ENCODE peak calls at places on chromosomes 13 and 19, in six cellular contexts. O is foreskin fibroblast, N is RWPE1, A is breast epithelium, U is ascending aorta, S is BJ. F is an unnamed sample.

GRCh38 chr19:6728346-6728745 is 7.9 kb upstream of the C3 start:
- DNase-seq in O (no peak), N (no peak), A (no peak), U (no peak), S (no peak), F (no peak)

GRCh38 chr19:38122402-38123093 is 101.5 kb downstream of the DPF1 start:
- DNase-seq in O (no peak), N (no peak), A (no peak), U (no peak), S (no peak), F (no peak)

GRCh38 chr13:90070362-90070761 is 1277.1 kb upstream of the MIR17HG start:
- DNase-seq in O (peak; percentile 0), N (no peak), A (no peak), U (no peak), S (no peak), F (no peak)

GRCh38 chr19:55259540-55260210 is 858 bp upstream of the PPP6R1 start:
- DNase-seq in O (no peak), N (no peak), A (no peak), U (no peak), S (no peak), F (no peak)

GRCh38 chr13:25080773-25081172 is 15.2 kb upstream of the PABPC3 start:
- DNase-seq in O (no peak), N (no peak), A (no peak), U (no peak), S (no peak), F (no peak)

GRCh38 chr13:33258437-33259193 is 26.9 kb downstream of the STARD13 start:
- DNase-seq in O (peak; percentile 77), N (no peak), A (no peak), U (no peak), S (no peak), F (no peak)

GRCh38 chr19:10286803-10287737 is at the start of gene ICAM4:
- DNase-seq in O (peak; percentile 37), N (no peak), A (no peak), U (no peak), S (no peak), F (no peak)

GRCh38 chr19:7152568-7152967 is 83.1 kb downstream of the ZNF557 start:
- DNase-seq in O (peak; percentile 35), N (no peak), A (no peak), U (no peak), S (no peak), F (no peak)

GRCh38 chr19:33471111-33471996 is 50.2 kb downstream of the PEPD start:
- DNase-seq in O (no peak), N (no peak), A (no peak), U (peak; percentile 21), S (no peak), F (no peak)

GRCh38 chr19:3547301-3547731 is 8.3 kb downstream of the TEKTIP1 start:
- DNase-seq in O (peak; percentile 55), N (no peak), A (no peak), U (no peak), S (no peak), F (no peak)

GRCh38 chr13:54144809-54145208 is 1116.2 kb downstream of the OLFM4 start:
- DNase-seq in O (no peak), N (no peak), A (no peak), U (no peak), S (no peak), F (no peak)

GRCh38 chr19:14405758-14406644 is 13.1 kb downstream of the DDX39A start:
- DNase-seq in O (peak; percentile 93), N (peak; percentile 95), A (peak; percentile 75), U (peak; percentile 89), S (no peak), F (peak; percentile 85)

GRCh38 chr13:106246817-106247216 is 288.6 kb downstream of the EFNB2 start:
- DNase-seq in O (no peak), N (no peak), A (no peak), U (no peak), S (no peak), F (no peak)

GRCh38 chr19:18364826-18365528 is 21.0 kb upstream of the GDF15 start:
- DNase-seq in O (peak; percentile 99), N (peak; percentile 90), A (peak; percentile 90), U (peak; percentile 90), S (peak; percentile 99), F (peak; percentile 90)

GRCh38 chr19:42281175-42282035 is 12.4 kb downstream of the CIC start:
- DNase-seq in O (peak; percentile 75), N (peak; percentile 56), A (peak; percentile 83), U (peak; percentile 83), S (no peak), F (peak; percentile 83)

GRCh38 chr19:43503501-43504425 is 783 bp downstream of the PHLDB3 start:
- DNase-seq in O (peak; percentile 97), N (peak; percentile 94), A (peak; percentile 97), U (peak; percentile 98), S (no peak), F (peak; percentile 92)

GRCh38 chr19:43506629-43507028 is 2.1 kb upstream of the PHLDB3 start:
- DNase-seq in O (no peak), N (no peak), A (no peak), U (no peak), S (no peak), F (no peak)

GRCh38 chr19:43505941-43506340 is 1.4 kb upstream of the PHLDB3 start:
- DNase-seq in O (no peak), N (no peak), A (no peak), U (no peak), S (no peak), F (no peak)

GRCh38 chr19:43505186-43505456 is 575 bp upstream of the PHLDB3 start:
- DNase-seq in O (no peak), N (no peak), A (no peak), U (no peak), S (no peak), F (no peak)

GRCh38 chr19:43504426-43505185 is at the start of gene PHLDB3:
- DNase-seq in O (peak; percentile 60), N (no peak), A (peak; percentile 57), U (peak; percentile 69), S (no peak), F (no peak)
- TF ChIP-seq CTCF in O (no peak), N (no peak), A (no peak), U (peak; percentile 7), S (peak; percentile 8), F (no peak)

DNA sequence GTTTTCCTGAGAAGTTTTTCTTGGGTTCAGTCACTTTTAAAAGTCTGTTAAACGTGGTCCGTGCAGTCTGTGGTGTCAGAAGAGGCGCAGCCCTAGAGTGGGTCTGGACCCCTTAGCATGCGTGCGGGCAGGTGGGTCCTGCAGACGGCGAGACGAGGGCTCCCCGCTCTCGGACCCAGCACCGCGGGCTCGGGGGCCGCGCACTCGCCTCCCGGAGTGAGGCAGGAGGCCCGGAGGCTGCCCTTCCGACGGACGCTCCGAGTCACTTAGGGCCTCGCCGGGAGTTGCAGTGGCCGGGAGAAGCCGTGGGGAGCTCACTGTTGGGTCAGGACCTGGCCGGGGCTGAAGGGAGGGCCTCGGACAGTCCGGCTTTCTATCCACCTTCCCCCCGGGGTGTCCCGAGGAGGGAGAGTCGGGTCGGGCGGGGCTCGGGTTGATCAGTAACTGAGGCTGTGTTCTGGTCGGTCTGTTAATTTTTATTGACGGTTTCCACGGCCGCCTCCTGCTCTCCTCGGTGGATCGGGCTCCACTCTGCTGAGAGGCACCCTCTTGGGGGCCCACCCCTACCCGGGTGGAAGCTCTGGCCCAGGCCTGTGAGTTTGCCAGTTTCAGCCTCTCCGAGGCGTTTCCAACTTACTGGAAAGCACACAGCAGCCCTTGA is 1.3 kb downstream of the PTBP1 start:
- DNase-seq in O (peak; percentile 37), N (no peak), A (no peak), U (no peak), S (no peak), F (no peak)
- TF ChIP-seq CTCF in O (no peak), N (no peak), A (no peak), U (no peak), S (no peak), F (no peak)

GRCh38 chr19:31616031-31616430 is 266.8 kb upstream of the TSHZ3 start:
- DNase-seq in O (no peak), N (no peak), A (no peak), U (no peak), S (no peak), F (no peak)

GRCh38 chr19:31612873-31613272 is 263.6 kb upstream of the TSHZ3 start:
- DNase-seq in O (no peak), N (no peak), A (no peak), U (no peak), S (no peak), F (no peak)

GRCh38 chr19:31610036-31610435 is 260.8 kb upstream of the TSHZ3 start:
- DNase-seq in O (no peak), N (no peak), A (no peak), U (no peak), S (no peak), F (no peak)

GRCh38 chr19:31611348-31611877 is 262.2 kb upstream of the TSHZ3 start:
- DNase-seq in O (no peak), N (no peak), A (no peak), U (no peak), S (no peak), F (no peak)

GRCh38 chr19:31613683-31614219 is 264.5 kb upstream of the TSHZ3 start:
- DNase-seq in O (no peak), N (no peak), A (no peak), U (no peak), S (no peak), F (no peak)
- TF ChIP-seq CTCF in O (no peak), N (no peak), A (no peak), U (no peak), S (no peak), F (no peak)

DNA sequence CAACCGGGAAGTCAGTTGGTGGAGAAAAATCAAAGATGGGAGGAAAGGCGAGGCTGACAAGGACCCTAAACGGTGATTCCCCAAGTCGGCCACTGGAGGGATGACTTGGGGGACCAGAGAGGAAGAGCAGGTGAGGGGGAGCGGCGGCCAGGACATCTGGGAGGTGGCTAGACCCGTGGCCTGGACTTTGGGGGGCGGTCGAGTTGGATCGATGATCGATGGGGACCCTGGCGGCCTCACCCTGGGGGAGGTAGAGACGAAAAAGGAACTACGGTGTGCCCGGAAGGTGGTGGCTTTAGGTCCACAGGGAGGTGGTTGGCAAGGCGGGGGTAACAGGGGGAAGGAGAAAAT is 7.6 kb upstream of the CIRBP start:
- DNase-seq in O (peak; percentile 44), N (no peak), A (no peak), U (no peak), S (no peak), F (no peak)
- TF ChIP-seq CTCF in O (no peak), N (no peak), A (peak; percentile 34), U (peak; percentile 10), S (no peak), F (no peak)

DNA sequence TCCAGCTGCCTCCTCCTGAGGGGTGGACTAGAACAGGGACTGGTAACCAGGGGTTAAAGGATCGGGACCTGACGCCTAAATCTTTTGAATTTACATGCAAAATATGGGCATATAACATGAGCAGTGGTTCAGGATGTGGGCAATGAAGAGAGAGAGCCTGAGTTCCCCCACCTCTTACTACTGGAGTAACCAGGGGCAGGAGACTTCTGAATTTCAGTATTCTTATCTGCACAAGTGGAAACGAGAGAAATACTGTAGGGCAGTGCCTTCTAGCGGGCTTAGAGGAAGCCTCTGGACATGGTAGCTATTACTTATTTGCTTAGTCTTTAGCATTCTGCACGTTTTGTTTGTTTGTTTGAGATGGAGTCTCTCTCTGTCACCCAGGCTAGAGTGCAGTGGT is 26.3 kb downstream of the BCAT2 start:
- DNase-seq in O (peak; percentile 41), N (no peak), A (no peak), U (no peak), S (no peak), F (no peak)
- TF ChIP-seq CTCF in O (no peak), N (no peak), A (no peak), U (no peak), S (no peak), F (no peak)

GRCh38 chr13:112987625-112988024 is 18.6 kb downstream of the MCF2L start:
- DNase-seq in O (no peak), N (no peak), A (no peak), U (no peak), S (no peak), F (no peak)
- TF ChIP-seq CTCF in O (no peak), N (no peak), A (no peak), U (no peak), S (no peak), F (no peak)

F was measured in RWPE2.